ENCODE peak calls at places on chromosomes 4 and X, in six cellular contexts. One of them, this sample, is unnamed.

GRCh38 chr4:76091052-76091451 is 16.5 kb downstream of the ART3 start:
- DNase-seq in H9: no peak
- DNase-seq in fibroblast of lung: no peak
- DNase-seq in HepG2: no peak
- DNase-seq in endodermal cell: no peak
- DNase-seq in astrocyte: no peak
- DNase-seq in this sample: no peak

GRCh38 chrX:106249706-106250379 is 81.7 kb downstream of the PWWP3B start:
- DNase-seq in endodermal cell: no peak
- DNase-seq in HepG2: no peak
- DNase-seq in astrocyte: peak
- DNase-seq in H9: no peak
- DNase-seq in fibroblast of lung: peak
- DNase-seq in this sample: no peak

GRCh38 chr4:70712150-70712549 is 9.6 kb upstream of the RUFY3 start:
- DNase-seq in astrocyte: peak
- DNase-seq in endodermal cell: no peak
- DNase-seq in fibroblast of lung: peak
- DNase-seq in H9: no peak
- DNase-seq in HepG2: no peak
- DNase-seq in this sample: no peak

GRCh38 chrX:124229374-124229773 is 103.1 kb upstream of the TEX13D start:
- DNase-seq in astrocyte: no peak
- DNase-seq in HepG2: no peak
- DNase-seq in fibroblast of lung: no peak
- DNase-seq in H9: no peak
- DNase-seq in endodermal cell: peak
- DNase-seq in this sample: no peak

GRCh38 chrX:71253253-71254091 is 468 bp downstream of the ZMYM3 start:
- DNase-seq in fibroblast of lung: peak
- DNase-seq in astrocyte: peak
- DNase-seq in H9: peak
- DNase-seq in HepG2: peak
- DNase-seq in endodermal cell: peak
- DNase-seq in this sample: no peak

GRCh38 chr4:178752954-178753525 is 1310.8 kb upstream of the AGA start:
- DNase-seq in HepG2: no peak
- DNase-seq in fibroblast of lung: peak
- DNase-seq in H9: no peak
- DNase-seq in endodermal cell: peak
- DNase-seq in astrocyte: peak
- DNase-seq in this sample: no peak

GRCh38 chr4:152458801-152459302 is 77.0 kb downstream of the FBXW7 start:
- DNase-seq in HepG2: peak
- DNase-seq in astrocyte: peak
- DNase-seq in endodermal cell: no peak
- DNase-seq in H9: no peak
- DNase-seq in fibroblast of lung: peak
- DNase-seq in this sample: no peak

GRCh38 chr4:57607616-57608150 is 497.5 kb upstream of the IGFBP7 start:
- DNase-seq in HepG2: no peak
- DNase-seq in astrocyte: no peak
- DNase-seq in H9: no peak
- DNase-seq in endodermal cell: peak
- DNase-seq in fibroblast of lung: no peak
- DNase-seq in this sample: no peak

GRCh38 chrX:110204986-110205385 is 112.9 kb downstream of the AMMECR1 start:
- DNase-seq in astrocyte: peak
- DNase-seq in H9: no peak
- DNase-seq in fibroblast of lung: peak
- DNase-seq in endodermal cell: no peak
- DNase-seq in HepG2: no peak
- DNase-seq in this sample: no peak

GRCh38 chr4:15542795-15543194 is 73.1 kb downstream of the CC2D2A start:
- DNase-seq in astrocyte: no peak
- DNase-seq in HepG2: no peak
- DNase-seq in H9: no peak
- DNase-seq in endodermal cell: no peak
- DNase-seq in fibroblast of lung: no peak
- DNase-seq in this sample: no peak

DNA sequence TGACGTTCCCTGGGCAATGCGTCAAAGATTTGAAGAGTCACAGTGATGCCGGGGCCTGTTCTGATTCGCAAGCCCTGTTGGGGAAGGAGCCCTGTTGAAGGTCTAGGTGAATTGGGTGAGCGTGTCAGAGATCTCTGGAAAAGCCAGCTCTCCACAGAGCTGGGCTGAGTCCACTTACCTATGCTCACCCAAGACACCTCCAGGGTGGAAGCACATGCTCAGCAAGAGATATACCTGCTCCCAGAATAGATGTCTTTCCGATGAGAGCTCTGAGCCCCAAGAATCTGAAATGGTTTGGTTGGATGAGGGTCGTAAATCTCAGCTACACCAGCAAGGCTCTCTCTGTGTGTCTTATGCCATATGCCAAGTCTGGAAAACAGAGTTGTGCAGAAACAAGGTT is 1.7 kb downstream of the GABRQ start:
- DNase-seq in endodermal cell: no peak
- DNase-seq in fibroblast of lung: no peak
- DNase-seq in HepG2: no peak
- DNase-seq in astrocyte: no peak
- DNase-seq in H9: no peak
- DNase-seq in this sample: no peak
- H3K9ac ChIP-seq in endodermal cell: no peak
- H3K9ac ChIP-seq in fibroblast of lung: no peak
- H3K9ac ChIP-seq in HepG2: no peak
- H3K9ac ChIP-seq in astrocyte: no peak
- H3K9ac ChIP-seq in H9: no peak
- H3K9ac ChIP-seq in this sample: no peak

DNA sequence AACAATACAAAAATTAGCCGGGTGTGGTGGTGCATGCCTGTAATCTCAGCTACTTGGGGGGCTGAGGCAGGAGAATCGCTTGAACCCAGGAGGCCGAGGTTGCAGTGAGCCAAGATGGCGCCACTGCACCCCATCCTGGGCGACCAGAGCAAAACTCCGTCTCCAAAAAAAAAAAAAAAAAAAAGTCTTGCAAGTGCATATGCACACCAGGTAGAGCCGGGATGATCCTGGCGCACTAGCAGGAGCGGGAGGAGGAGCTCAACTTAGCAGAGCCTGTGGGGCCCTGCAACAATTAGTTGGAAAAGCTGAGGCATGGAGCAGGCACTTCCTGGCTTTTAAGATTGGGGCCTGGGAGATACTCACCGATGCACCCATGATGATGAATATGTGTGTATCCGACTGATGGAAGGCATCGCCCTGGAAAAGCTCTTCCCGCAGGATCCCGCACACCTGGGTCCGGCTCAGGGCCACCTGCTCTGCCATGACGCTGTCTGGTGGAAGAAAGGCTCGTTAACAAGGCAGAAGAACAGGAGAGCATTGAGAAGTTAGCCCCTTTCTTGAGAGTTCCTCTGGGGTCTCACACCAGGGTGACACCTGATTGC is 872 bp downstream of the G6PD start:
- DNase-seq in H9: no peak
- DNase-seq in astrocyte: no peak
- DNase-seq in HepG2: no peak
- DNase-seq in fibroblast of lung: no peak
- DNase-seq in endodermal cell: no peak
- DNase-seq in this sample: peak
- H3K9ac ChIP-seq in H9: no peak
- H3K9ac ChIP-seq in astrocyte: peak
- H3K9ac ChIP-seq in HepG2: peak
- H3K9ac ChIP-seq in fibroblast of lung: no peak
- H3K9ac ChIP-seq in endodermal cell: no peak
- H3K9ac ChIP-seq in this sample: no peak

DNA sequence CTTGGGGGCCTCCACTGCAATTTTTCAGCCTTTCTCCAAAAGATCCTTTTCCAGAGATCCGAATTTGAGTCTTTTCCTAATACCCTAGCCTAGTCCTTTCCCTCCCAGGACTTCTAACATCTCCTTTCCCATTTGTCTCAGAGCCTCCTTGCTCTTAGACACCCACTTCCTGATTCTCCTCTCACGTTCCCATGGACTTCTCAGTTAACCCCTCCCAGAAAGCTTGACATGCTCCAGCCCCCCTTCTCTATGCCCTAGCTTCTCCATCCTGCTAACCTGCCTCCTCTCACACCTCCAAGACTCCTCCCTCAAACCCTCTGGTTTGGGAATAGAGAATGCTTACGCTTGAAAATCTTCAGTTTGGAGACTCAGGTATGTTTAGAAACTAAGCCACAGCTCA is 2.5 kb downstream of the UBA1 start:
- DNase-seq in H9: no peak
- DNase-seq in HepG2: no peak
- DNase-seq in fibroblast of lung: no peak
- DNase-seq in endodermal cell: no peak
- DNase-seq in astrocyte: no peak
- DNase-seq in this sample: no peak
- H3K9ac ChIP-seq in H9: peak
- H3K9ac ChIP-seq in HepG2: peak
- H3K9ac ChIP-seq in fibroblast of lung: no peak
- H3K9ac ChIP-seq in endodermal cell: peak
- H3K9ac ChIP-seq in astrocyte: peak
- H3K9ac ChIP-seq in this sample: peak

DNA sequence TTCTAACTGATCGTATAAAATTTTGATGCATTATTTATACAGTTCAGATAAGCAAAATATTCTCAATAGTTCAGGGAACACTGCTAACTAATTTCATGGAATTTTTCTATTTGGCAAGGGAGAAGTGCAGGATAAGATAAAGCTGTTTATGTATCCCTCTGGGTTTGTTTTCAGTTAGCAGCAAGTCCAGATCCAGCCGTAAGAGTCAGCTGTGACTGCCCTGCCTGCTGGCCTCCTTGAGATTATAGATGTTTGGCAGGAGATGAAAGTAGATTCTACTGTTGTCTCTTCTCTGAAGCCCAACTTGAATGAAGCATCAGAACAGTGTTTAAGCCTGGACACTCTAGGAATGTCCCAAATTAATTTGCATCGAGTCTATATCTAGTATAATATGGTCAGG is 29.5 kb downstream of the ANTXR2 start:
- DNase-seq in fibroblast of lung: peak
- DNase-seq in astrocyte: peak
- DNase-seq in H9: no peak
- DNase-seq in endodermal cell: no peak
- DNase-seq in HepG2: no peak
- DNase-seq in this sample: no peak
- H3K9ac ChIP-seq in fibroblast of lung: no peak
- H3K9ac ChIP-seq in astrocyte: no peak
- H3K9ac ChIP-seq in H9: no peak
- H3K9ac ChIP-seq in endodermal cell: no peak
- H3K9ac ChIP-seq in HepG2: no peak
- H3K9ac ChIP-seq in this sample: no peak

GRCh38 chr4:24104173-24104572 is 214.3 kb upstream of the PPARGC1A start:
- DNase-seq in endodermal cell: no peak
- DNase-seq in astrocyte: peak
- DNase-seq in fibroblast of lung: peak
- DNase-seq in H9: no peak
- DNase-seq in HepG2: no peak
- DNase-seq in this sample: no peak
- H3K9ac ChIP-seq in endodermal cell: no peak
- H3K9ac ChIP-seq in astrocyte: no peak
- H3K9ac ChIP-seq in fibroblast of lung: no peak
- H3K9ac ChIP-seq in H9: no peak
- H3K9ac ChIP-seq in HepG2: no peak
- H3K9ac ChIP-seq in this sample: no peak

GRCh38 chrX:1062351-1062750 is 150.1 kb downstream of the CRLF2 start:
- DNase-seq in H9: no peak
- DNase-seq in fibroblast of lung: no peak
- DNase-seq in astrocyte: no peak
- DNase-seq in endodermal cell: no peak
- DNase-seq in HepG2: no peak
- DNase-seq in this sample: no peak
- H3K9ac ChIP-seq in H9: no peak
- H3K9ac ChIP-seq in fibroblast of lung: no peak
- H3K9ac ChIP-seq in astrocyte: no peak
- H3K9ac ChIP-seq in endodermal cell: no peak
- H3K9ac ChIP-seq in HepG2: no peak
- H3K9ac ChIP-seq in this sample: no peak

GRCh38 chrX:24733111-24733510 is 39.4 kb downstream of the POLA1 start:
- DNase-seq in astrocyte: no peak
- DNase-seq in fibroblast of lung: no peak
- DNase-seq in endodermal cell: no peak
- DNase-seq in HepG2: no peak
- DNase-seq in H9: no peak
- DNase-seq in this sample: no peak

GRCh38 chrX:24732705-24733104 is 39.0 kb downstream of the POLA1 start:
- DNase-seq in astrocyte: no peak
- DNase-seq in endodermal cell: no peak
- DNase-seq in H9: no peak
- DNase-seq in fibroblast of lung: no peak
- DNase-seq in HepG2: no peak
- DNase-seq in this sample: no peak

GRCh38 chrX:24728530-24728929 is 34.8 kb downstream of the POLA1 start:
- DNase-seq in HepG2: no peak
- DNase-seq in endodermal cell: no peak
- DNase-seq in fibroblast of lung: no peak
- DNase-seq in astrocyte: no peak
- DNase-seq in H9: no peak
- DNase-seq in this sample: no peak
- H3K9ac ChIP-seq in HepG2: no peak
- H3K9ac ChIP-seq in endodermal cell: no peak
- H3K9ac ChIP-seq in fibroblast of lung: no peak
- H3K9ac ChIP-seq in astrocyte: no peak
- H3K9ac ChIP-seq in H9: no peak
- H3K9ac ChIP-seq in this sample: no peak